ENCODE peak calls at places on chromosomes 12 and 14, in six cellular contexts. A, X, M, Q, P and D are unnamed samples.

GRCh38 chr14:22545842-22546721 is 42.9 kb downstream of the DAD1 start:
- DNase-seq in A (peak; percentile 89), X (no peak), M (no peak), Q (no peak), P (no peak), D (no peak)

GRCh38 chr14:28635387-28635786 is 131.2 kb upstream of the FOXG1 start:
- DNase-seq in A (peak; percentile 16), X (peak; percentile 35), M (no peak), Q (no peak), P (no peak), D (no peak)

GRCh38 chr14:58746261-58746660 is 108.5 kb downstream of the DACT1 start:
- DNase-seq in A (peak; percentile 92), X (no peak), M (no peak), Q (no peak), P (no peak), D (no peak)

GRCh38 chr14:45891417-45892080 is 638.5 kb upstream of the MIS18BP1 start:
- DNase-seq in A (no peak), X (peak; percentile 8), M (peak; percentile 56), Q (no peak), P (no peak), D (peak; percentile 54)

GRCh38 chr12:54251667-54252284 is 28.1 kb downstream of the CBX5 start:
- DNase-seq in A (peak; percentile 60), X (no peak), M (no peak), Q (no peak), P (no peak), D (no peak)

GRCh38 chr14:61567838-61568571 is 127.3 kb upstream of the HIF1A start:
- DNase-seq in A (no peak), X (peak; percentile 18), M (no peak), Q (no peak), P (no peak), D (no peak)

GRCh38 chr14:69366761-69367160 is 31.3 kb downstream of the ERH start:
- DNase-seq in A (no peak), X (no peak), M (no peak), Q (no peak), P (no peak), D (no peak)

GRCh38 chr12:54634795-54635194 is at the start of gene LACRT:
- DNase-seq in A (no peak), X (no peak), M (no peak), Q (no peak), P (no peak), D (no peak)

GRCh38 chr12:56321027-56321426 is 5.2 kb upstream of the CNPY2 start:
- DNase-seq in A (peak; percentile 24), X (no peak), M (no peak), Q (no peak), P (no peak), D (no peak)

GRCh38 chr14:88612981-88613380 is 50.1 kb downstream of the ZC3H14 start:
- DNase-seq in A (peak; percentile 4), X (no peak), M (no peak), Q (no peak), P (no peak), D (no peak)

GRCh38 chr12:77845831-77846230 is 15.1 kb downstream of the NAV3 start:
- DNase-seq in A (peak; percentile 44), X (no peak), M (no peak), Q (no peak), P (no peak), D (no peak)

GRCh38 chr12:45570501-45570900 is 159.0 kb upstream of the ARID2 start:
- DNase-seq in A (no peak), X (no peak), M (no peak), Q (no peak), P (no peak), D (no peak)

GRCh38 chr12:45565590-45565989 is 163.9 kb upstream of the ARID2 start:
- DNase-seq in A (no peak), X (no peak), M (no peak), Q (no peak), P (no peak), D (no peak)

GRCh38 chr12:45572114-45572513 is 157.4 kb upstream of the ARID2 start:
- DNase-seq in A (no peak), X (no peak), M (no peak), Q (no peak), P (no peak), D (no peak)

GRCh38 chr12:45566257-45566656 is 163.2 kb upstream of the ARID2 start:
- DNase-seq in A (no peak), X (no peak), M (no peak), Q (no peak), P (no peak), D (no peak)

GRCh38 chr12:45568808-45569207 is 160.7 kb upstream of the ARID2 start:
- DNase-seq in A (no peak), X (no peak), M (no peak), Q (no peak), P (no peak), D (no peak)
- H3K4me1 ChIP-seq in A (no peaks in the 10 kb centered on the region), X (no peaks in the 10 kb centered on the region), M (no peaks in the 10 kb centered on the region), Q (peaks cover 16% of the 10 kb centered on the region), P (no peaks in the 10 kb centered on the region), D (no peaks in the 10 kb centered on the region)

GRCh38 chr14:64753999-64754398 is 49.8 kb downstream of the PLEKHG3 start:
- DNase-seq in A (no peak), X (no peak), M (no peak), Q (no peak), P (no peak), D (no peak)
- H3K27me3 ChIP-seq in A (peaks cover 8% of the 10 kb centered on the region), X (no peaks in the 10 kb centered on the region), M (no peaks in the 10 kb centered on the region), Q (no peaks in the 10 kb centered on the region), P (no peaks in the 10 kb centered on the region), D (peaks cover 16% of the 10 kb centered on the region)

GRCh38 chr14:99194736-99195135 is 77.3 kb downstream of the BCL11B start:
- DNase-seq in A (no peak), X (no peak), M (no peak), Q (no peak), P (no peak), D (peak; percentile 57)

GRCh38 chr14:99195602-99196309 is 76.2 kb downstream of the BCL11B start:
- DNase-seq in A (no peak), X (no peak), M (no peak), Q (no peak), P (no peak), D (no peak)

GRCh38 chr14:99194136-99194535 is 77.9 kb downstream of the BCL11B start:
- DNase-seq in A (no peak), X (no peak), M (no peak), Q (no peak), P (no peak), D (peak; percentile 45)

GRCh38 chr14:99198746-99199145 is 73.3 kb downstream of the BCL11B start:
- DNase-seq in A (no peak), X (no peak), M (no peak), Q (no peak), P (no peak), D (peak; percentile 47)

DNA sequence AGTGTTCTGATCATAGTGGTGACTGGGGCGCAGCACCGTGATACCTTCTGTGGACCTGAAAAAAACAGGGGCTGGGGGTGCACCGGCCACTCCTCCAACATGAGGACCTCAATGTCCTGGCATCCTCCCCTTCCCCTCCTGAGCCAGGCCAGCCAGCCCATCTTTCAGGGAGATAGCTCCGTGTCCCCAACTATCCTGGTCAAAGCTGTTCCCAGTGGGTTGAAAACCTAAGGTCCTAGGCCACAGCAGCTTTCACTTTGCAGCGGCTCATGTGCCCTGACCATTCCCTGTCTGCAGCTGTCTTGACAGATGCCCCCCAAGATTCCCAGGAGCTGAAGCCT is 75.7 kb downstream of the BCL11B start:
- DNase-seq in A (no peak), X (no peak), M (no peak), Q (no peak), P (no peak), D (no peak)
- H3K4me1 ChIP-seq in A (no peaks in the 10 kb centered on the region), X (no peaks in the 10 kb centered on the region), M (peaks cover 6% of the 10 kb centered on the region), Q (peaks cover 12% of the 10 kb centered on the region), P (peaks cover 9% of the 10 kb centered on the region), D (peaks cover 6% of the 10 kb centered on the region)

DNA sequence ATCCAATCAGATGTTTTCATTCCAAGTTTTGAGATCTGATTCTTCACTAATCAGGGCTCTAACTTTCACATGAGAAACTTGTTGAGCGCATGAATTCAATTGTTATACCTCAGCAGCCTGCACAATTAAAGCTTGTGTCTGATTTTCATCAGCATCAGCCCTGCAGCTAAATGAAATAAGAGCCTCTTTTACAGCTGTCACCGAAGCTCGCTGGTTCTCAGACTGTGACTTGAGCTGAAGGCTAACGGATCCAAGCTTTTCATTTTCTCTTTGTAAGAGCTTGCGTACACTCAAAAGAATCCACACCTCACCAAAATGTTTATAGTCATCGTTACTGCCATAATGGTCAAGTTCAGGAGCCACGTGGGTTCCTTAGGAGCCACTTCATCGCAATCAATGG is 65.5 kb upstream of the BEGAIN start:
- DNase-seq in A (no peak), X (no peak), M (no peak), Q (no peak), P (no peak), D (no peak)
- H3K27me3 ChIP-seq in A (peaks cover 25% of the 10 kb centered on the region), X (no peaks in the 10 kb centered on the region), M (no peaks in the 10 kb centered on the region), Q (peaks cover 34% of the 10 kb centered on the region), P (peaks cover 35% of the 10 kb centered on the region), D (no peaks in the 10 kb centered on the region)

GRCh38 chr12:27561535-27562350 is 37.7 kb downstream of the PPFIBP1 start:
- DNase-seq in A (no peak), X (no peak), M (no peak), Q (no peak), P (no peak), D (no peak)
- H3K4me1 ChIP-seq in A (peaks cover 3% of the 10 kb centered on the region), X (peaks cover 8% of the 10 kb centered on the region), M (peaks cover 5% of the 10 kb centered on the region), Q (peaks cover 26% of the 10 kb centered on the region), P (peaks cover 27% of the 10 kb centered on the region), D (peaks cover 16% of the 10 kb centered on the region)

GRCh38 chr14:55891692-55892091 is 226.5 kb upstream of the PELI2 start:
- DNase-seq in A (no peak), X (no peak), M (no peak), Q (no peak), P (no peak), D (no peak)
- H3K27me3 ChIP-seq in A (peaks cover 26% of the 10 kb centered on the region), X (no peaks in the 10 kb centered on the region), M (no peaks in the 10 kb centered on the region), Q (no peaks in the 10 kb centered on the region), P (no peaks in the 10 kb centered on the region), D (no peaks in the 10 kb centered on the region)

DNA sequence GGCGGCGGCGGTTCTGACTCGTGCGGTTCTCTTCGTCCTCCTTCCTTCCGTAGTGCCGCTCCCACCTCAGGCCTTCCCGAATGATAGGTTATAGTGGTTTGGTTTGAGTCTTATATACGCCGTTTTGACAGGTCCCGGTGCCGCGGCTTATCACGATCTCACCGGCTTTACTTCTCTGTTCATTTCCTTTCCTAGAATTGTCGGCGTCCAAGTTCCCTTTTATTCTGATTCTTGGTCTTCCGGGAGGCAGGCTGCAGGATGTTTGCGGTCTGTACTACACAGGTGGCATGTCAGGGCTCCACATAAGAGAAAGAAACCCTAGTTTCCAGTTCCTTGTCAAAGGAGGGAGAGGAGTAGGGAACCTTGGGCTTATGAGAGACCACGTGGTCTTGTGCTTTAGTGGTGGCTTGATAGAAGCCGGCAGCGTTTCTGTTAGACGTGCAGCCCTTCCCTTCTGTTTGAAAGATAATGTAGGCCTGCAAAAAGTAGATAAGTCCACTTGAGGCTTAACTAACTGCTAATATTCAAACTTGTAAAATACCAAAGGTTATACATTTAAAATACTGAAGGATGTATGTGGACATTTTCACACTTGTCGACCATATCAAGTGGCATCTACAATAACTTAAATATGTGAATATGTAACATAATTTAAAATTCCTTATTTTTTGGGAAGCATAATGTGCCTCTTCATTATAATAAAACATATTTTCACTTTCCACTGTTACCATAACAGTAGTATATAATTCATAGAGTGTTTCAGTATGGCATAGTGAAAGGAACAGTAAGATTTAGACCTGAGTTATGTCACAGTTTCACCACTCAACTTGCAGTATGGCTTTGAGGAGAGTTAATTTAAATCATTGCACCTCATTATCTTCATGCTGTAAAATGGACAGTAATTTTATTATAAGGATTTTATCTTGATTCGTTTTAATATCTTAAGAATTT is 804 bp downstream of the USP15 start:
- DNase-seq in A (peak; percentile 41), X (peak; percentile 14), M (no peak), Q (no peak), P (no peak), D (no peak)
- H3K4me1 ChIP-seq in A (no peaks in the 10 kb centered on the region), X (no peaks in the 10 kb centered on the region), M (peaks cover 18% of the 10 kb centered on the region), Q (peaks cover 48% of the 10 kb centered on the region), P (peaks cover 25% of the 10 kb centered on the region), D (peaks cover 18% of the 10 kb centered on the region)

GRCh38 chr12:116565963-116566362 is 6.8 kb downstream of the MAP1LC3B2 start:
- DNase-seq in A (no peak), X (no peak), M (no peak), Q (no peak), P (no peak), D (no peak)
- H3K27me3 ChIP-seq in A (no peaks in the 10 kb centered on the region), X (no peaks in the 10 kb centered on the region), M (no peaks in the 10 kb centered on the region), Q (no peaks in the 10 kb centered on the region), P (no peaks in the 10 kb centered on the region), D (no peaks in the 10 kb centered on the region)